ENCODE peak calls at places on chromosome X, in eight cellular contexts. One of them, this sample, is unnamed.
A peak's percentile ranks its signal among the peaks of the same experiment; 100 is the strongest.

GRCh38 chrX:67725471-67725870 is 181.7 kb downstream of the AR start:
- DNase-seq in sigmoid colon: no peak
- DNase-seq in suprapubic skin: no peak
- DNase-seq in K562: no peak
- DNase-seq in tibial nerve: no peak
- DNase-seq in H1: no peak
- DNase-seq in esophagus muscularis mucosa: no peak
- DNase-seq in ovary: no peak
- DNase-seq in this sample: no peak

GRCh38 chrX:124212622-124213021 is 119.8 kb upstream of the TEX13D start:
- DNase-seq in K562: no peak
- DNase-seq in H1: no peak
- DNase-seq in sigmoid colon: no peak
- DNase-seq in tibial nerve: no peak
- DNase-seq in esophagus muscularis mucosa: no peak
- DNase-seq in suprapubic skin: no peak
- DNase-seq in ovary: no peak
- DNase-seq in this sample: no peak

GRCh38 chrX:68719181-68719903 is 71.9 kb downstream of the STARD8 start:
- DNase-seq in K562: no peak
- DNase-seq in esophagus muscularis mucosa: no peak
- DNase-seq in H1: no peak
- DNase-seq in tibial nerve: no peak
- DNase-seq in suprapubic skin: no peak
- DNase-seq in ovary: no peak
- DNase-seq in sigmoid colon: peak; percentile 40
- DNase-seq in this sample: no peak

GRCh38 chrX:31057291-31057690 is 14.6 kb downstream of the FTHL17 start:
- DNase-seq in sigmoid colon: no peak
- DNase-seq in suprapubic skin: no peak
- DNase-seq in H1: no peak
- DNase-seq in K562: no peak
- DNase-seq in ovary: no peak
- DNase-seq in tibial nerve: no peak
- DNase-seq in esophagus muscularis mucosa: no peak
- DNase-seq in this sample: no peak

GRCh38 chrX:771536-771935 is 140.9 kb downstream of the SHOX start:
- DNase-seq in K562: no peak
- DNase-seq in tibial nerve: no peak
- DNase-seq in esophagus muscularis mucosa: no peak
- DNase-seq in suprapubic skin: no peak
- DNase-seq in H1: no peak
- DNase-seq in ovary: no peak
- DNase-seq in sigmoid colon: no peak
- DNase-seq in this sample: no peak

GRCh38 chrX:111116666-111117065 is 20.7 kb downstream of the PAK3 start:
- DNase-seq in K562: no peak
- DNase-seq in ovary: no peak
- DNase-seq in sigmoid colon: no peak
- DNase-seq in suprapubic skin: no peak
- DNase-seq in H1: no peak
- DNase-seq in tibial nerve: no peak
- DNase-seq in esophagus muscularis mucosa: no peak
- DNase-seq in this sample: no peak

GRCh38 chrX:108001218-108001814 is 19.1 kb upstream of the TEX13B start:
- DNase-seq in ovary: no peak
- DNase-seq in tibial nerve: no peak
- DNase-seq in sigmoid colon: no peak
- DNase-seq in H1: no peak
- DNase-seq in K562: peak; percentile 13
- DNase-seq in esophagus muscularis mucosa: no peak
- DNase-seq in suprapubic skin: no peak
- DNase-seq in this sample: no peak

GRCh38 chrX:45006002-45006800 is 133.2 kb downstream of the KDM6A start:
- DNase-seq in suprapubic skin: no peak
- DNase-seq in tibial nerve: no peak
- DNase-seq in ovary: no peak
- DNase-seq in esophagus muscularis mucosa: no peak
- DNase-seq in H1: no peak
- DNase-seq in sigmoid colon: no peak
- DNase-seq in K562: no peak
- DNase-seq in this sample: no peak

GRCh38 chrX:101550825-101551767 is 749 bp downstream of the ARMCX1 start:
- DNase-seq in ovary: peak; percentile 78
- DNase-seq in H1: peak; percentile 59
- DNase-seq in tibial nerve: peak; percentile 48
- DNase-seq in esophagus muscularis mucosa: no peak
- DNase-seq in K562: no peak
- DNase-seq in sigmoid colon: peak; percentile 79
- DNase-seq in suprapubic skin: peak; percentile 81
- DNase-seq in this sample: no peak

GRCh38 chrX:132119821-132120220 is 8.0 kb downstream of the FRMD7 start:
- DNase-seq in suprapubic skin: no peak
- DNase-seq in K562: no peak
- DNase-seq in tibial nerve: no peak
- DNase-seq in sigmoid colon: no peak
- DNase-seq in H1: no peak
- DNase-seq in ovary: no peak
- DNase-seq in esophagus muscularis mucosa: no peak
- DNase-seq in this sample: no peak

GRCh38 chrX:86805241-86805640 is 657.0 kb downstream of the DACH2 start:
- DNase-seq in esophagus muscularis mucosa: no peak
- DNase-seq in K562: no peak
- DNase-seq in ovary: no peak
- DNase-seq in sigmoid colon: no peak
- DNase-seq in H1: no peak
- DNase-seq in tibial nerve: no peak
- DNase-seq in suprapubic skin: no peak
- DNase-seq in this sample: no peak

GRCh38 chrX:106144755-106145639 is 23.1 kb upstream of the PWWP3B start:
- DNase-seq in suprapubic skin: no peak
- DNase-seq in K562: no peak
- DNase-seq in H1: no peak
- DNase-seq in ovary: peak; percentile 69
- DNase-seq in esophagus muscularis mucosa: no peak
- DNase-seq in tibial nerve: no peak
- DNase-seq in sigmoid colon: no peak
- DNase-seq in this sample: no peak

GRCh38 chrX:106619797-106620196 is 8.0 kb downstream of the RADX start:
- DNase-seq in sigmoid colon: no peak
- DNase-seq in ovary: no peak
- DNase-seq in suprapubic skin: no peak
- DNase-seq in H1: no peak
- DNase-seq in tibial nerve: no peak
- DNase-seq in esophagus muscularis mucosa: no peak
- DNase-seq in K562: no peak
- DNase-seq in this sample: no peak

GRCh38 chrX:140764401-140764919 is 54.9 kb downstream of the LINC00632 start:
- DNase-seq in sigmoid colon: peak; percentile 59
- DNase-seq in tibial nerve: no peak
- DNase-seq in H1: peak; percentile 64
- DNase-seq in ovary: peak; percentile 33
- DNase-seq in K562: peak; percentile 3
- DNase-seq in suprapubic skin: peak; percentile 66
- DNase-seq in esophagus muscularis mucosa: no peak
- DNase-seq in this sample: no peak

GRCh38 chrX:2692221-2693122 is 1.4 kb downstream of the CD99 start:
- DNase-seq in ovary: peak; percentile 52
- DNase-seq in K562: peak; percentile 55
- DNase-seq in H1: no peak
- DNase-seq in sigmoid colon: no peak
- DNase-seq in esophagus muscularis mucosa: no peak
- DNase-seq in suprapubic skin: peak; percentile 86
- DNase-seq in tibial nerve: no peak
- DNase-seq in this sample: peak; percentile 27

GRCh38 chrX:11899091-11899490 is 141.1 kb downstream of the MSL3 start:
- DNase-seq in sigmoid colon: no peak
- DNase-seq in H1: no peak
- DNase-seq in suprapubic skin: no peak
- DNase-seq in esophagus muscularis mucosa: no peak
- DNase-seq in tibial nerve: no peak
- DNase-seq in K562: no peak
- DNase-seq in ovary: no peak
- DNase-seq in this sample: no peak

GRCh38 chrX:136954930-136955329 is 74.4 kb upstream of the RBMX start:
- DNase-seq in sigmoid colon: no peak
- DNase-seq in H1: no peak
- DNase-seq in suprapubic skin: no peak
- DNase-seq in K562: no peak
- DNase-seq in esophagus muscularis mucosa: no peak
- DNase-seq in tibial nerve: no peak
- DNase-seq in ovary: no peak
- DNase-seq in this sample: no peak

GRCh38 chrX:40931921-40932320 is 153.3 kb upstream of the USP9X start:
- DNase-seq in K562: no peak
- DNase-seq in esophagus muscularis mucosa: no peak
- DNase-seq in tibial nerve: no peak
- DNase-seq in suprapubic skin: no peak
- DNase-seq in ovary: no peak
- DNase-seq in sigmoid colon: no peak
- DNase-seq in H1: no peak
- DNase-seq in this sample: no peak

GRCh38 chrX:136453771-136454170 is 34.0 kb upstream of the BRS3 start:
- DNase-seq in suprapubic skin: no peak
- DNase-seq in esophagus muscularis mucosa: no peak
- DNase-seq in K562: no peak
- DNase-seq in H1: no peak
- DNase-seq in ovary: no peak
- DNase-seq in tibial nerve: no peak
- DNase-seq in sigmoid colon: no peak
- DNase-seq in this sample: no peak

GRCh38 chrX:150934453-150934852 is 36.0 kb upstream of the CD99L2 start:
- DNase-seq in esophagus muscularis mucosa: no peak
- DNase-seq in tibial nerve: no peak
- DNase-seq in H1: no peak
- DNase-seq in K562: no peak
- DNase-seq in suprapubic skin: no peak
- DNase-seq in sigmoid colon: peak; percentile 71
- DNase-seq in ovary: no peak
- DNase-seq in this sample: peak; percentile 16

GRCh38 chrX:74179071-74179470 is 124.9 kb upstream of the ZCCHC13 start:
- DNase-seq in K562: no peak
- DNase-seq in esophagus muscularis mucosa: no peak
- DNase-seq in ovary: no peak
- DNase-seq in sigmoid colon: no peak
- DNase-seq in H1: no peak
- DNase-seq in tibial nerve: no peak
- DNase-seq in suprapubic skin: no peak
- DNase-seq in this sample: no peak
- TF ChIP-seq EP300 in K562: no peak
- TF ChIP-seq EP300 in esophagus muscularis mucosa: no peak
- TF ChIP-seq EP300 in ovary: no peak
- TF ChIP-seq EP300 in sigmoid colon: no peak
- TF ChIP-seq EP300 in H1: no peak
- TF ChIP-seq EP300 in tibial nerve: no peak
- TF ChIP-seq EP300 in suprapubic skin: no peak
- TF ChIP-seq EP300 in this sample: no peak

GRCh38 chrX:103357871-103358270 is 1.6 kb downstream of the TCEAL9 start:
- DNase-seq in esophagus muscularis mucosa: no peak
- DNase-seq in ovary: no peak
- DNase-seq in K562: no peak
- DNase-seq in H1: no peak
- DNase-seq in suprapubic skin: no peak
- DNase-seq in tibial nerve: no peak
- DNase-seq in sigmoid colon: no peak
- DNase-seq in this sample: no peak

GRCh38 chrX:103356023-103356798 is at the start of gene TCEAL9:
- DNase-seq in suprapubic skin: no peak
- DNase-seq in sigmoid colon: peak; percentile 87
- DNase-seq in esophagus muscularis mucosa: peak; percentile 92
- DNase-seq in tibial nerve: peak; percentile 65
- DNase-seq in H1: no peak
- DNase-seq in K562: peak; percentile 14
- DNase-seq in ovary: peak; percentile 80
- DNase-seq in this sample: peak; percentile 63

GRCh38 chrX:103360916-103361315 is 4.6 kb downstream of the TCEAL9 start:
- DNase-seq in tibial nerve: no peak
- DNase-seq in K562: no peak
- DNase-seq in ovary: no peak
- DNase-seq in esophagus muscularis mucosa: no peak
- DNase-seq in sigmoid colon: no peak
- DNase-seq in suprapubic skin: no peak
- DNase-seq in H1: no peak
- DNase-seq in this sample: no peak

GRCh38 chrX:103360092-103360491 is 3.8 kb downstream of the TCEAL9 start:
- DNase-seq in H1: no peak
- DNase-seq in suprapubic skin: no peak
- DNase-seq in sigmoid colon: no peak
- DNase-seq in ovary: no peak
- DNase-seq in tibial nerve: no peak
- DNase-seq in esophagus muscularis mucosa: no peak
- DNase-seq in K562: no peak
- DNase-seq in this sample: no peak

GRCh38 chrX:103356897-103357296 is 591 bp downstream of the TCEAL9 start:
- DNase-seq in esophagus muscularis mucosa: no peak
- DNase-seq in suprapubic skin: no peak
- DNase-seq in H1: no peak
- DNase-seq in K562: peak; percentile 9
- DNase-seq in tibial nerve: peak; percentile 16
- DNase-seq in ovary: peak; percentile 67
- DNase-seq in sigmoid colon: no peak
- DNase-seq in this sample: peak; percentile 37
- TF ChIP-seq EP300 in esophagus muscularis mucosa: no peak
- TF ChIP-seq EP300 in suprapubic skin: no peak
- TF ChIP-seq EP300 in H1: no peak
- TF ChIP-seq EP300 in K562: no peak
- TF ChIP-seq EP300 in tibial nerve: no peak
- TF ChIP-seq EP300 in ovary: no peak
- TF ChIP-seq EP300 in sigmoid colon: no peak
- TF ChIP-seq EP300 in this sample: no peak

DNA sequence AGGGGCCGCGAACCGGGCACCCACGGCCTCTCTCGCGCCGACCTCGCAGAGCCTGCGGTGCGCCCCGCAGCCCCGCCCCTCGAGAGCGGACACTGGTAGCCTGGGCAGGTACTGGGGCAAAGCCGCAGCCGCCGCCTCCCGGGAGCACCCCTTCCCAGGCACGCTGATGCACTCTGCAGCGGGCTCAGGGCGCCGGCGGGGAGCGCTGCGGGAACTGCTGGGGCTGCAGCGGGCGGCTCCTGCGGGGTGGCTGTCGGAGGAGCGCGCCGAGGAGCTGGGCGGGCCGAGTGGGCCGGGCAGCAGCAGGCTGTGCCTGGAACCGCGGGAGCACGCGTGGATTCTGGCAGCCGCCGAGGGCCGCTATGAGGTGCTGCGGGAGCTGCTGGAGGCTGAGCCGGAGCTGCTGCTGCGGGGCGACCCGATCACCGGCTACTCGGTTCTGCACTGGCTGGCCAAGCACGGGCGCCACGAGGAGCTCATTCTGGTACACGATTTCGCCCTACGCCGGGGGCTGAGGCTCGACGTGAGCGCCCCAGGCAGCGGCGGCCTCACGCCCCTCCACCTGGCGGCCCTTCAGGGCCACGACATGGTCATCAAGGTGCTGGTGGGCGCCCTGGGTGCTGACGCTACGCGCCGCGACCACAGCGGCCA is 419 bp downstream of the SOWAHD start:
- DNase-seq in suprapubic skin: no peak
- DNase-seq in H1: peak; percentile 66
- DNase-seq in tibial nerve: no peak
- DNase-seq in ovary: peak; percentile 51
- DNase-seq in K562: peak; percentile 49
- DNase-seq in esophagus muscularis mucosa: no peak
- DNase-seq in sigmoid colon: no peak
- DNase-seq in this sample: peak; percentile 65
- TF ChIP-seq EP300 in suprapubic skin: no peak
- TF ChIP-seq EP300 in H1: no peak
- TF ChIP-seq EP300 in tibial nerve: no peak
- TF ChIP-seq EP300 in ovary: no peak
- TF ChIP-seq EP300 in K562: no peak
- TF ChIP-seq EP300 in esophagus muscularis mucosa: no peak
- TF ChIP-seq EP300 in sigmoid colon: no peak
- TF ChIP-seq EP300 in this sample: no peak

GRCh38 chrX:12946838-12947544 is 27.9 kb upstream of the TMSB4X start:
- DNase-seq in H1: peak; percentile 86
- DNase-seq in esophagus muscularis mucosa: no peak
- DNase-seq in tibial nerve: peak; percentile 67
- DNase-seq in sigmoid colon: peak; percentile 83
- DNase-seq in ovary: peak; percentile 52
- DNase-seq in K562: peak; percentile 71
- DNase-seq in suprapubic skin: no peak
- DNase-seq in this sample: peak; percentile 86
- TF ChIP-seq EP300 in H1: peak; percentile 15
- TF ChIP-seq EP300 in esophagus muscularis mucosa: no peak
- TF ChIP-seq EP300 in tibial nerve: no peak
- TF ChIP-seq EP300 in sigmoid colon: no peak
- TF ChIP-seq EP300 in ovary: no peak
- TF ChIP-seq EP300 in K562: peak; percentile 46
- TF ChIP-seq EP300 in suprapubic skin: no peak
- TF ChIP-seq EP300 in this sample: no peak

This sample was measured in transverse colon.